ENCODE peak calls at places on chromosomes 12 and 14, in five cellular contexts. T is mesenchymal stem cell, Y is GM12878, B is HepG2, X is neuronal stem cell. K is an unnamed sample.

GRCh38 chr14:104787736-104788532 is 7.6 kb downstream of the AKT1 start:
- DNase-seq in T (no peak), Y (no peak), B (no peak), X (no peak), K (no peak)

GRCh38 chr14:73746540-73747385 is 32.6 kb upstream of the PNMA1 start:
- DNase-seq in T (peak), Y (no peak), B (no peak), X (no peak), K (peak)

GRCh38 chr12:8784464-8784863 is 38.0 kb upstream of the A2ML1 start:
- DNase-seq in T (no peak), Y (no peak), B (no peak), X (no peak), K (no peak)

GRCh38 chr12:63307849-63308248 is 156.8 kb upstream of the AVPR1A start:
- DNase-seq in T (no peak), Y (no peak), B (no peak), X (no peak), K (no peak)

GRCh38 chr14:36702484-36702883 is 40.8 kb downstream of the PAX9 start:
- DNase-seq in T (peak), Y (no peak), B (no peak), X (no peak), K (no peak)

GRCh38 chr14:63875311-63875710 is 22.5 kb downstream of the SYNE2 start:
- DNase-seq in T (peak), Y (no peak), B (no peak), X (no peak), K (no peak)

GRCh38 chr12:106903241-106903950 is 52.3 kb upstream of the TMEM263 start:
- DNase-seq in T (peak), Y (no peak), B (peak), X (peak), K (peak)

GRCh38 chr14:104265918-104266642 is 127.7 kb downstream of the KIF26A start:
- DNase-seq in T (no peak), Y (no peak), B (no peak), X (no peak), K (no peak)

GRCh38 chr14:104794099-104794498 is 1.4 kb downstream of the AKT1 start:
- DNase-seq in T (peak), Y (no peak), B (peak), X (no peak), K (peak)

GRCh38 chr12:52260351-52261210 is 13.9 kb upstream of the KRT86 start:
- DNase-seq in T (no peak), Y (no peak), B (no peak), X (no peak), K (peak)

GRCh38 chr12:108112815-108113556 is 16.1 kb upstream of the WSCD2 start:
- DNase-seq in T (no peak), Y (no peak), B (no peak), X (peak), K (peak)

GRCh38 chr14:37985826-37986470 is 221.8 kb upstream of the SSTR1 start:
- DNase-seq in T (peak), Y (no peak), B (peak), X (peak), K (peak)

GRCh38 chr12:3047961-3048360 is 29.2 kb upstream of the TSPAN9 start:
- DNase-seq in T (no peak), Y (no peak), B (no peak), X (no peak), K (no peak)

GRCh38 chr12:121334513-121335343 is 17.5 kb downstream of the ANAPC5 start:
- DNase-seq in T (peak), Y (peak), B (peak), X (peak), K (peak)

GRCh38 chr14:69368381-69368780 is 29.7 kb downstream of the ERH start:
- DNase-seq in T (no peak), Y (no peak), B (no peak), X (no peak), K (no peak)

GRCh38 chr12:109461049-109461845 is 15.9 kb downstream of the KCTD10 start:
- DNase-seq in T (peak), Y (no peak), B (peak), X (no peak), K (no peak)

GRCh38 chr12:74259199-74259598 is 278.4 kb upstream of the ATXN7L3B start:
- DNase-seq in T (no peak), Y (no peak), B (no peak), X (no peak), K (no peak)

GRCh38 chr12:43742106-43742505 is 16.5 kb downstream of the PUS7L start:
- DNase-seq in T (peak), Y (no peak), B (no peak), X (no peak), K (no peak)

GRCh38 chr12:93972411-93973208 is 175.8 kb upstream of the PLXNC1 start:
- DNase-seq in T (peak), Y (no peak), B (no peak), X (no peak), K (peak)

GRCh38 chr12:118164798-118165486 is 29.0 kb downstream of the PEBP1 start:
- DNase-seq in T (peak), Y (no peak), B (peak), X (peak), K (peak)

GRCh38 chr14:101627913-101628257 is 66.6 kb downstream of the DIO3 start:
- DNase-seq in T (no peak), Y (no peak), B (no peak), X (no peak), K (peak)

GRCh38 chr12:131385313-131386166 is 325.4 kb upstream of the SFSWAP start:
- DNase-seq in T (no peak), Y (no peak), B (no peak), X (no peak), K (no peak)

GRCh38 chr12:17110316-17110715 is 504.4 kb upstream of the LMO3 start:
- DNase-seq in T (no peak), Y (no peak), B (no peak), X (no peak), K (no peak)

GRCh38 chr14:101571004-101571403 is 9.7 kb downstream of the DIO3 start:
- DNase-seq in T (no peak), Y (no peak), B (no peak), X (no peak), K (no peak)

GRCh38 chr12:71356569-71356968 is 83.0 kb upstream of the LGR5 start:
- DNase-seq in T (no peak), Y (no peak), B (no peak), X (no peak), K (no peak)
- H2AFZ ChIP-seq in T (no peak), Y (no peak), B (no peak), X (no peak), K (no peak)

DNA sequence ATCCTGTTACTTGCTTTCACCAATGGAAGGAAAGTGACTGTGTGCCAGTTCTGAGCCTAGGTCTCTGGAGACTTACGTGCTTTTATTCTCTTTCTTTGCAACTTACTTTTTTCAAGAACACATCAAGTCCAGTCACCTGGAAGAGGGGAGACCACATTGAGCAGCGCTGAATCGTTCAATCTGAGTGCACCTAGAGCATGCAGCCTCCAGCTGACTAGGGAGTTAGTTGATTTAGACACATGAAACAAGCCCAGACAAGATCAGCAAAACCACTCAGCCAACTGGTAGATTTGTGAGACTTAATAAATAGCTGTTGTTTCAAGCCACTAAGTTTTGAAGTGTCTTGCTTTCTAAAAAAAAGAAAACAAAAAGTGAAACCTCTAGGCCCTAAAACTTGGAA is 1014.8 kb upstream of the FBXO33 start:
- DNase-seq in T (no peak), Y (no peak), B (no peak), X (no peak), K (peak)
- H3K9ac ChIP-seq in T (no peak), Y (no peak), B (no peak), X (no peak), K (no peak)

DNA sequence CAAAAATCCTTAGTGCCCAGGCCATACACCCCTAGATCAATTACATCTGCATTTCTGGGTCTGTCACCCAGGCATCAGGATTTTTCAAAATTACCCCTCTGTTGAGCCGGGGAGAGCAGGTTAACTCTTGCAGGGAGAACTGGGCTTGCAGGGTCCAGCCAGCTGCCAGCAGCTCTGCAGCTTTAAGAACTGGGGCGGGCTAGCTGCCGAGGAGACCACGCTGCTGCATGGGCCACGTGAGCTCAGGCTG is at the start of gene DGLUCY:
- DNase-seq in T (peak), Y (no peak), B (no peak), X (no peak), K (no peak)
- H2AFZ ChIP-seq in T (peak), Y (peak), B (peak), X (peak), K (peak)

GRCh38 chr12:104292872-104293794 is 10.4 kb upstream of the EID3 start:
- DNase-seq in T (peak), Y (no peak), B (no peak), X (no peak), K (no peak)
- H3K9ac ChIP-seq in T (peak), Y (no peak), B (no peak), X (no peak), K (no peak)

GRCh38 chr12:32454075-32454474 is 54.7 kb downstream of the FGD4 start:
- DNase-seq in T (peak), Y (no peak), B (no peak), X (peak), K (peak)
- H2AFZ ChIP-seq in T (no peak), Y (no peak), B (no peak), X (no peak), K (no peak)

DNA sequence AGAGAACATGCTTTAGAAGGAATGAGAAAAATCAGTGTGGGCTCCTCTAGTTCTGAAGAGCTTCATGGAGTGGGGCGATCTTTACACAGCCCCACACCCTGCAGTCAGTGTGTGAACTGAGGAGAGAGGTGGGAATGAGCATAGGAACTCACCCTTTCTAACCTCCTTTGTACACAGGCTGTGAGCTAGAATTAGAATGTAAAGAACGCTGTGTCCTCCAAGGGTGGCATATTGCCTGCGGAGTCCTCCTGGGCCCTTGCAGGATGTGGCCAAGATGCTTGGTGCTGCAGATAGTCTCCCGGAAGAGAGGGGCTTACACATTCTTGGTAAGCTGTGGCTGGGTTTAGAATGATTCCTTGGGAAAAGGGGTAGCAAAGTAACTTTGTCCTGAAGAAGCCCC is 43.9 kb downstream of the NINJ2 start:
- DNase-seq in T (no peak), Y (no peak), B (no peak), X (no peak), K (no peak)
- H3K9ac ChIP-seq in T (no peak), Y (no peak), B (no peak), X (no peak), K (no peak)

GRCh38 chr12:103957865-103958388 is 7.7 kb upstream of the TDG start:
- DNase-seq in T (no peak), Y (no peak), B (no peak), X (no peak), K (no peak)

GRCh38 chr12:103952497-103952896 is 13.2 kb upstream of the TDG start:
- DNase-seq in T (no peak), Y (no peak), B (no peak), X (no peak), K (no peak)

GRCh38 chr12:103958621-103959020 is 7.1 kb upstream of the TDG start:
- DNase-seq in T (no peak), Y (no peak), B (no peak), X (no peak), K (no peak)

GRCh38 chr12:103956515-103957027 is 9.1 kb upstream of the TDG start:
- DNase-seq in T (no peak), Y (no peak), B (peak), X (no peak), K (no peak)

DNA sequence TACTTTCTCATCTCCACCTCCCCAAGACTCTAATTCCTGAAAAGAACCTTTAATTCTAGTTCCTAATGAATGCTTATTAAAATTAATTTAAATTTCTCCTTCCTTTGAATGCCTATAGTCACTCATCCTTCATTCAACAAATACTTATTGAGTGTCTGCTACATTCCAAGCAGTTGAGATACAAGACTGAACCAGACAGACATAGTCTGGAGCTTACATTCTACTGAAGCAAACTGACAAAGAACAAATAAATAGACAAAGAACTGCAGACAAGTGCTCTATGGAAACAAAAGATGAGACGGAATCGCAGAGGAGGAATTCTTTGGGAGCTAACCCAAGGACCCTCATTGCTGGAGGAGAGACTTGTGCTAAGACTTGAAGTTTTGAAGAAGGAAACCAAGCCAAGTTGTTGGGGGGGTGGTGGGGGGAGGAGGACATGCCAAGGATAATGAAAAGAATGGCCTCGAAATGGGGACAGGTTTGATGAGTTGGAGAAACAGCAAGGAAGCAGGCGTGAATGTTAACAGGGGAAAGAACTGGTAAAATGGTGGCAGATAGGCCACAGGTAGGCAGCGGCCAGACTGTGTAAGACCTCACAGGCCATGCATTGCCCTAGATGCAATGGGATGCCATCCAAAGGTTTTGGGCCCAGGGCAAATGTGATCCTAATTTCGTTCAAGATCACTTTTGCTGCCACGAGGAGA is 9.7 kb upstream of the TDG start:
- DNase-seq in T (peak), Y (no peak), B (no peak), X (no peak), K (peak)
- H2AFZ ChIP-seq in T (no peak), Y (peak), B (no peak), X (peak), K (no peak)

GRCh38 chr12:1532367-1532752 is 62.0 kb downstream of the FBXL14 start:
- DNase-seq in T (no peak), Y (no peak), B (no peak), X (no peak), K (no peak)

GRCh38 chr12:1529862-1530591 is 64.4 kb downstream of the FBXL14 start:
- DNase-seq in T (peak), Y (no peak), B (no peak), X (no peak), K (peak)

GRCh38 chr12:1531654-1532366 is 62.6 kb downstream of the FBXL14 start:
- DNase-seq in T (no peak), Y (peak), B (no peak), X (no peak), K (no peak)

GRCh38 chr12:1530592-1531159 is 63.7 kb downstream of the FBXL14 start:
- DNase-seq in T (no peak), Y (no peak), B (no peak), X (no peak), K (peak)

GRCh38 chr12:1531160-1531653 is 63.2 kb downstream of the FBXL14 start:
- DNase-seq in T (peak), Y (no peak), B (no peak), X (no peak), K (no peak)
- H3K9ac ChIP-seq in T (peak), Y (peak), B (no peak), X (peak), K (peak)

GRCh38 chr12:54028324-54029201 is at the start of gene HOXC6:
- DNase-seq in T (peak), Y (no peak), B (no peak), X (no peak), K (no peak)
- H2AFZ ChIP-seq in T (no peak), Y (peak), B (no peak), X (no peak), K (no peak)

GRCh38 chr12:49635656-49636055 is 12.3 kb downstream of the PRPF40B start:
- DNase-seq in T (no peak), Y (no peak), B (no peak), X (no peak), K (no peak)

GRCh38 chr12:49637401-49637800 is 14.0 kb downstream of the PRPF40B start:
- DNase-seq in T (no peak), Y (no peak), B (no peak), X (no peak), K (peak)

GRCh38 chr12:49636574-49636973 is 13.2 kb downstream of the PRPF40B start:
- DNase-seq in T (no peak), Y (no peak), B (no peak), X (no peak), K (no peak)

GRCh38 chr12:49635036-49635435 is 11.7 kb downstream of the PRPF40B start:
- DNase-seq in T (no peak), Y (no peak), B (no peak), X (no peak), K (no peak)

GRCh38 chr12:49636979-49637378 is 13.6 kb downstream of the PRPF40B start:
- DNase-seq in T (peak), Y (no peak), B (peak), X (peak), K (peak)
- H3K9ac ChIP-seq in T (peak), Y (no peak), B (no peak), X (peak), K (no peak)